ENCODE peak calls at places on chromosomes 3 and 15, in four cellular contexts. L is EL, U is ureter, G is lower lobe of right lung. D is an unnamed sample.

GRCh38 chr15:25481208-25481862 is 42.5 kb upstream of the UBE3A start:
- DNase-seq in L (no peak), U (no peak), G (no peak), D (no peak)

GRCh38 chr3:196047391-196048030 is 34.4 kb downstream of the TFRC start:
- DNase-seq in G (no peak), U (no peak), L (no peak), D (no peak)

GRCh38 chr3:182636646-182637045 is 156.7 kb upstream of the ATP11B start:
- DNase-seq in L (no peak), U (no peak), G (no peak), D (no peak)

GRCh38 chr15:34942363-34942762 is 27.2 kb downstream of the AQR start:
- DNase-seq in L (peak; percentile 31), U (no peak), G (no peak), D (no peak)

GRCh38 chr15:44775923-44776322 is 39.6 kb downstream of the TRIM69 start:
- DNase-seq in U (no peak), G (no peak), L (no peak), D (no peak)

GRCh38 chr3:70982700-70983140 is 600.8 kb downstream of the FOXP1 start:
- DNase-seq in U (peak; percentile 78), G (no peak), L (peak; percentile 81), D (peak; percentile 89)

GRCh38 chr15:75844629-75845390 is 1.6 kb downstream of the UBE2Q2 start:
- DNase-seq in G (no peak), U (no peak), L (no peak), D (no peak)

GRCh38 chr15:98154863-98155262 is 194.4 kb downstream of the ARRDC4 start:
- DNase-seq in G (no peak), U (no peak), L (peak; percentile 99), D (peak; percentile 62)

GRCh38 chr15:67018451-67018850 is 47.0 kb upstream of the SMAD3 start:
- DNase-seq in U (no peak), G (no peak), L (no peak), D (no peak)

GRCh38 chr15:53918180-53919079 is 59.8 kb upstream of the UNC13C start:
- DNase-seq in G (no peak), L (no peak), U (no peak), D (no peak)

D was measured in fibroblast of villous mesenchyme.